ENCODE peak calls at places on chromosome 19, in six cellular contexts. T, W, P, B, H and X are unnamed samples.

GRCh38 chr19:52923782-52924593 is 760 bp upstream of the ZNF888 start:
- DNase-seq in W (no peak), P (peak; percentile 13), T (peak; percentile 70), H (no peak), B (peak; percentile 77), X (peak; percentile 44)

GRCh38 chr19:5977222-5977784 is 637 bp downstream of the RANBP3 start:
- DNase-seq in B (no peak), T (no peak), P (no peak), W (no peak), H (no peak), X (no peak)

GRCh38 chr19:31185261-31185660 is 164.0 kb downstream of the TSHZ3 start:
- DNase-seq in P (no peak), W (no peak), H (no peak), T (no peak), B (no peak), X (no peak)

GRCh38 chr19:4699826-4700572 is 23.6 kb downstream of the DPP9 start:
- DNase-seq in P (no peak), B (no peak), H (no peak), T (no peak), W (no peak), X (no peak)

GRCh38 chr19:28403698-28404099 is 809.3 kb downstream of the UQCRFS1 start:
- DNase-seq in B (no peak), W (no peak), P (no peak), T (no peak), H (no peak), X (no peak)

GRCh38 chr19:13794388-13794751 is 873 bp upstream of the ZSWIM4 start:
- DNase-seq in B (peak; percentile 65), P (peak; percentile 80), T (peak; percentile 83), H (peak; percentile 7), W (peak; percentile 80), X (peak; percentile 74)

GRCh38 chr19:36152061-36152885 is at the start of gene COX7A1:
- DNase-seq in T (peak; percentile 84), B (no peak), P (peak; percentile 82), W (peak; percentile 65), H (no peak), X (peak; percentile 42)

GRCh38 chr19:289651-290538 is 1.3 kb downstream of the PLPP2 start:
- DNase-seq in T (no peak), P (peak; percentile 59), W (peak; percentile 43), B (peak; percentile 72), H (no peak), X (peak; percentile 28)

GRCh38 chr19:15471639-15472101 is 7.3 kb upstream of the RASAL3 start:
- DNase-seq in P (no peak), B (no peak), W (no peak), H (no peak), T (no peak), X (no peak)

GRCh38 chr19:53879145-53880037 is 2.6 kb upstream of the PRKCG start:
- DNase-seq in W (peak; percentile 85), T (peak; percentile 94), P (peak; percentile 95), B (peak; percentile 89), H (peak; percentile 95), X (peak; percentile 92)

GRCh38 chr19:44737238-44738160 is 11.0 kb upstream of the BCL3 start:
- DNase-seq in P (no peak), B (peak; percentile 8), T (no peak), W (peak; percentile 61), H (no peak), X (peak; percentile 83)

GRCh38 chr19:8575467-8575997 is 1.7 kb downstream of the MYO1F start:
- DNase-seq in H (no peak), W (no peak), P (peak; percentile 35), T (peak; percentile 41), B (no peak), X (no peak)

GRCh38 chr19:6588508-6589345 is 2.2 kb downstream of the CD70 start:
- DNase-seq in T (no peak), H (no peak), B (no peak), W (no peak), P (no peak), X (no peak)

GRCh38 chr19:38142176-38143035 is 81.6 kb downstream of the DPF1 start:
- DNase-seq in W (peak; percentile 8), P (peak; percentile 77), B (peak; percentile 49), T (peak; percentile 62), H (peak; percentile 80), X (no peak)

GRCh38 chr19:17292301-17293074 is 10.7 kb downstream of the ABHD8 start:
- DNase-seq in P (peak; percentile 96), T (peak; percentile 75), W (peak; percentile 41), B (peak; percentile 86), H (peak; percentile 40), X (peak; percentile 72)

GRCh38 chr19:15629003-15629880 is 11.5 kb upstream of the CYP4F3 start:
- DNase-seq in P (peak; percentile 81), B (peak; percentile 94), T (peak; percentile 82), W (peak; percentile 70), H (peak; percentile 61), X (peak; percentile 86)

GRCh38 chr19:6246174-6247006 is 33.4 kb downstream of the MLLT1 start:
- DNase-seq in P (no peak), B (no peak), W (no peak), T (no peak), H (no peak), X (no peak)